ENCODE peak calls at places on chromosome 11, in nine cellular contexts. One of them, this sample, is unnamed.

GRCh38 chr11:115961168-115962003 is 457.2 kb upstream of the CADM1 start:
- DNase-seq in SJSA1: no peak
- DNase-seq in ELF-1: no peak
- DNase-seq in Ammon's horn: no peak
- DNase-seq in stimulated activated CD4-positive, alpha-beta T cell treated with anti-CD3 and anti-CD28 coated beads, Interleukin-4, amount 100 ng/mL, for 1 hour: no peak
- DNase-seq in D721Med: no peak
- DNase-seq in left colon: no peak
- DNase-seq in mammary epithelial cell: no peak
- DNase-seq in activated CD4-positive, alpha-beta T cell treated with anti-CD3 and anti-CD28 coated beads for 24 hours: no peak
- DNase-seq in this sample: no peak

GRCh38 chr11:61489833-61490585 is 18.5 kb upstream of the LRRC10B start:
- DNase-seq in ELF-1: peak; percentile 79
- DNase-seq in D721Med: no peak
- DNase-seq in activated CD4-positive, alpha-beta T cell treated with anti-CD3 and anti-CD28 coated beads for 24 hours: no peak
- DNase-seq in mammary epithelial cell: no peak
- DNase-seq in SJSA1: peak; percentile 62
- DNase-seq in left colon: no peak
- DNase-seq in stimulated activated CD4-positive, alpha-beta T cell treated with anti-CD3 and anti-CD28 coated beads, Interleukin-4, amount 100 ng/mL, for 1 hour: no peak
- DNase-seq in Ammon's horn: no peak
- DNase-seq in this sample: no peak

GRCh38 chr11:71171024-71171423 is 81.4 kb downstream of the SHANK2 start:
- DNase-seq in SJSA1: no peak
- DNase-seq in activated CD4-positive, alpha-beta T cell treated with anti-CD3 and anti-CD28 coated beads for 24 hours: no peak
- DNase-seq in D721Med: no peak
- DNase-seq in left colon: no peak
- DNase-seq in mammary epithelial cell: no peak
- DNase-seq in Ammon's horn: no peak
- DNase-seq in ELF-1: no peak
- DNase-seq in stimulated activated CD4-positive, alpha-beta T cell treated with anti-CD3 and anti-CD28 coated beads, Interleukin-4, amount 100 ng/mL, for 1 hour: no peak
- DNase-seq in this sample: no peak

GRCh38 chr11:125923012-125923579 is 18.8 kb downstream of the DDX25 start:
- DNase-seq in D721Med: no peak
- DNase-seq in left colon: peak; percentile 70
- DNase-seq in ELF-1: peak; percentile 72
- DNase-seq in stimulated activated CD4-positive, alpha-beta T cell treated with anti-CD3 and anti-CD28 coated beads, Interleukin-4, amount 100 ng/mL, for 1 hour: peak; percentile 43
- DNase-seq in mammary epithelial cell: peak; percentile 50
- DNase-seq in SJSA1: peak; percentile 19
- DNase-seq in Ammon's horn: peak; percentile 86
- DNase-seq in activated CD4-positive, alpha-beta T cell treated with anti-CD3 and anti-CD28 coated beads for 24 hours: peak; percentile 10
- DNase-seq in this sample: peak; percentile 66

GRCh38 chr11:28836285-28837081 is 728.3 kb downstream of the METTL15 start:
- DNase-seq in ELF-1: peak; percentile 2
- DNase-seq in mammary epithelial cell: peak; percentile 88
- DNase-seq in activated CD4-positive, alpha-beta T cell treated with anti-CD3 and anti-CD28 coated beads for 24 hours: no peak
- DNase-seq in D721Med: no peak
- DNase-seq in Ammon's horn: no peak
- DNase-seq in left colon: no peak
- DNase-seq in stimulated activated CD4-positive, alpha-beta T cell treated with anti-CD3 and anti-CD28 coated beads, Interleukin-4, amount 100 ng/mL, for 1 hour: no peak
- DNase-seq in SJSA1: peak; percentile 96
- DNase-seq in this sample: no peak

GRCh38 chr11:66068923-66069714 is 953 bp upstream of the PACS1 start:
- DNase-seq in activated CD4-positive, alpha-beta T cell treated with anti-CD3 and anti-CD28 coated beads for 24 hours: no peak
- DNase-seq in left colon: peak; percentile 58
- DNase-seq in SJSA1: peak; percentile 51
- DNase-seq in stimulated activated CD4-positive, alpha-beta T cell treated with anti-CD3 and anti-CD28 coated beads, Interleukin-4, amount 100 ng/mL, for 1 hour: peak; percentile 36
- DNase-seq in mammary epithelial cell: peak; percentile 53
- DNase-seq in ELF-1: no peak
- DNase-seq in Ammon's horn: peak; percentile 66
- DNase-seq in D721Med: no peak
- DNase-seq in this sample: peak; percentile 63

GRCh38 chr11:127126956-127127355 is 126.4 kb upstream of the KIRREL3 start:
- DNase-seq in SJSA1: peak; percentile 44
- DNase-seq in stimulated activated CD4-positive, alpha-beta T cell treated with anti-CD3 and anti-CD28 coated beads, Interleukin-4, amount 100 ng/mL, for 1 hour: no peak
- DNase-seq in activated CD4-positive, alpha-beta T cell treated with anti-CD3 and anti-CD28 coated beads for 24 hours: no peak
- DNase-seq in mammary epithelial cell: no peak
- DNase-seq in D721Med: no peak
- DNase-seq in ELF-1: peak; percentile 72
- DNase-seq in left colon: no peak
- DNase-seq in Ammon's horn: no peak
- DNase-seq in this sample: no peak

GRCh38 chr11:118437736-118438125 is 1.4 kb downstream of the KMT2A start:
- DNase-seq in mammary epithelial cell: peak; percentile 48
- DNase-seq in ELF-1: peak; percentile 32
- DNase-seq in stimulated activated CD4-positive, alpha-beta T cell treated with anti-CD3 and anti-CD28 coated beads, Interleukin-4, amount 100 ng/mL, for 1 hour: peak; percentile 35
- DNase-seq in Ammon's horn: peak; percentile 57
- DNase-seq in SJSA1: no peak
- DNase-seq in left colon: peak; percentile 48
- DNase-seq in activated CD4-positive, alpha-beta T cell treated with anti-CD3 and anti-CD28 coated beads for 24 hours: no peak
- DNase-seq in D721Med: no peak
- DNase-seq in this sample: peak; percentile 70

GRCh38 chr11:80686889-80687288 is 1246.1 kb upstream of the TENM4 start:
- DNase-seq in D721Med: no peak
- DNase-seq in SJSA1: no peak
- DNase-seq in Ammon's horn: no peak
- DNase-seq in activated CD4-positive, alpha-beta T cell treated with anti-CD3 and anti-CD28 coated beads for 24 hours: no peak
- DNase-seq in left colon: no peak
- DNase-seq in stimulated activated CD4-positive, alpha-beta T cell treated with anti-CD3 and anti-CD28 coated beads, Interleukin-4, amount 100 ng/mL, for 1 hour: no peak
- DNase-seq in ELF-1: peak; percentile 8
- DNase-seq in mammary epithelial cell: no peak
- DNase-seq in this sample: no peak

GRCh38 chr11:109425554-109425953 is 3.6 kb downstream of the C11orf87 start:
- DNase-seq in activated CD4-positive, alpha-beta T cell treated with anti-CD3 and anti-CD28 coated beads for 24 hours: no peak
- DNase-seq in Ammon's horn: peak; percentile 60
- DNase-seq in D721Med: no peak
- DNase-seq in stimulated activated CD4-positive, alpha-beta T cell treated with anti-CD3 and anti-CD28 coated beads, Interleukin-4, amount 100 ng/mL, for 1 hour: no peak
- DNase-seq in SJSA1: no peak
- DNase-seq in mammary epithelial cell: no peak
- DNase-seq in ELF-1: no peak
- DNase-seq in left colon: no peak
- DNase-seq in this sample: no peak

GRCh38 chr11:64040684-64041267 is 5.0 kb downstream of the FLRT1 start:
- DNase-seq in Ammon's horn: peak; percentile 82
- DNase-seq in activated CD4-positive, alpha-beta T cell treated with anti-CD3 and anti-CD28 coated beads for 24 hours: no peak
- DNase-seq in left colon: no peak
- DNase-seq in ELF-1: peak; percentile 60
- DNase-seq in SJSA1: no peak
- DNase-seq in D721Med: no peak
- DNase-seq in stimulated activated CD4-positive, alpha-beta T cell treated with anti-CD3 and anti-CD28 coated beads, Interleukin-4, amount 100 ng/mL, for 1 hour: no peak
- DNase-seq in mammary epithelial cell: no peak
- DNase-seq in this sample: peak; percentile 11

GRCh38 chr11:86440305-86440716 is 65.6 kb downstream of the CCDC81 start:
- DNase-seq in stimulated activated CD4-positive, alpha-beta T cell treated with anti-CD3 and anti-CD28 coated beads, Interleukin-4, amount 100 ng/mL, for 1 hour: no peak
- DNase-seq in left colon: no peak
- DNase-seq in D721Med: no peak
- DNase-seq in SJSA1: no peak
- DNase-seq in Ammon's horn: no peak
- DNase-seq in activated CD4-positive, alpha-beta T cell treated with anti-CD3 and anti-CD28 coated beads for 24 hours: no peak
- DNase-seq in ELF-1: no peak
- DNase-seq in mammary epithelial cell: no peak
- DNase-seq in this sample: no peak

GRCh38 chr11:118524757-118525465 is 2.4 kb upstream of the TTC36 start:
- DNase-seq in D721Med: no peak
- DNase-seq in ELF-1: no peak
- DNase-seq in Ammon's horn: no peak
- DNase-seq in mammary epithelial cell: no peak
- DNase-seq in stimulated activated CD4-positive, alpha-beta T cell treated with anti-CD3 and anti-CD28 coated beads, Interleukin-4, amount 100 ng/mL, for 1 hour: no peak
- DNase-seq in activated CD4-positive, alpha-beta T cell treated with anti-CD3 and anti-CD28 coated beads for 24 hours: no peak
- DNase-seq in left colon: no peak
- DNase-seq in SJSA1: no peak
- DNase-seq in this sample: no peak

GRCh38 chr11:5197538-5197937 is 2.9 kb downstream of the OR51V1 start:
- DNase-seq in D721Med: no peak
- DNase-seq in SJSA1: no peak
- DNase-seq in stimulated activated CD4-positive, alpha-beta T cell treated with anti-CD3 and anti-CD28 coated beads, Interleukin-4, amount 100 ng/mL, for 1 hour: no peak
- DNase-seq in activated CD4-positive, alpha-beta T cell treated with anti-CD3 and anti-CD28 coated beads for 24 hours: no peak
- DNase-seq in ELF-1: no peak
- DNase-seq in left colon: no peak
- DNase-seq in Ammon's horn: peak; percentile 7
- DNase-seq in mammary epithelial cell: no peak
- DNase-seq in this sample: no peak

GRCh38 chr11:82356316-82356715 is 377.3 kb downstream of the FAM181B start:
- DNase-seq in D721Med: no peak
- DNase-seq in SJSA1: no peak
- DNase-seq in ELF-1: no peak
- DNase-seq in stimulated activated CD4-positive, alpha-beta T cell treated with anti-CD3 and anti-CD28 coated beads, Interleukin-4, amount 100 ng/mL, for 1 hour: no peak
- DNase-seq in left colon: no peak
- DNase-seq in activated CD4-positive, alpha-beta T cell treated with anti-CD3 and anti-CD28 coated beads for 24 hours: no peak
- DNase-seq in mammary epithelial cell: no peak
- DNase-seq in Ammon's horn: no peak
- DNase-seq in this sample: no peak

GRCh38 chr11:43756575-43756974 is 76.0 kb downstream of the HSD17B12 start:
- DNase-seq in SJSA1: no peak
- DNase-seq in stimulated activated CD4-positive, alpha-beta T cell treated with anti-CD3 and anti-CD28 coated beads, Interleukin-4, amount 100 ng/mL, for 1 hour: no peak
- DNase-seq in Ammon's horn: no peak
- DNase-seq in ELF-1: no peak
- DNase-seq in activated CD4-positive, alpha-beta T cell treated with anti-CD3 and anti-CD28 coated beads for 24 hours: no peak
- DNase-seq in D721Med: no peak
- DNase-seq in mammary epithelial cell: no peak
- DNase-seq in left colon: no peak
- DNase-seq in this sample: no peak

GRCh38 chr11:73972620-73973449 is 9.8 kb downstream of the UCP2 start:
- DNase-seq in Ammon's horn: no peak
- DNase-seq in stimulated activated CD4-positive, alpha-beta T cell treated with anti-CD3 and anti-CD28 coated beads, Interleukin-4, amount 100 ng/mL, for 1 hour: no peak
- DNase-seq in mammary epithelial cell: no peak
- DNase-seq in SJSA1: no peak
- DNase-seq in activated CD4-positive, alpha-beta T cell treated with anti-CD3 and anti-CD28 coated beads for 24 hours: no peak
- DNase-seq in ELF-1: no peak
- DNase-seq in left colon: no peak
- DNase-seq in D721Med: no peak
- DNase-seq in this sample: no peak

GRCh38 chr11:112382561-112382960 is 121.9 kb upstream of the PLET1 start:
- DNase-seq in SJSA1: no peak
- DNase-seq in D721Med: no peak
- DNase-seq in left colon: no peak
- DNase-seq in ELF-1: peak; percentile 69
- DNase-seq in Ammon's horn: no peak
- DNase-seq in activated CD4-positive, alpha-beta T cell treated with anti-CD3 and anti-CD28 coated beads for 24 hours: no peak
- DNase-seq in mammary epithelial cell: no peak
- DNase-seq in stimulated activated CD4-positive, alpha-beta T cell treated with anti-CD3 and anti-CD28 coated beads, Interleukin-4, amount 100 ng/mL, for 1 hour: no peak
- DNase-seq in this sample: no peak